ENCODE peak calls at places on chromosomes 4 and X, in four cellular contexts. One of them, this sample, is unnamed.
A peak's percentile ranks its signal among the peaks of the same experiment; 100 is the strongest.

GRCh38 chr4:120007171-120007894 is 59.3 kb downstream of the MAD2L1 start:
- DNase-seq in mucosa of descending colon: no peak
- DNase-seq in IMR-90: peak; percentile 90
- DNase-seq in fibroblast of lung: peak; percentile 78
- DNase-seq in this sample: no peak

GRCh38 chr4:73762409-73762808 is 22.0 kb downstream of the CXCL8 start:
- DNase-seq in IMR-90: no peak
- DNase-seq in mucosa of descending colon: no peak
- DNase-seq in fibroblast of lung: no peak
- DNase-seq in this sample: no peak

GRCh38 chr4:154677923-154678322 is 65.5 kb upstream of the FGG start:
- DNase-seq in IMR-90: no peak
- DNase-seq in fibroblast of lung: no peak
- DNase-seq in mucosa of descending colon: no peak
- DNase-seq in this sample: no peak

GRCh38 chrX:142156567-142156966 is 48.5 kb downstream of the MAGEC2 start:
- DNase-seq in mucosa of descending colon: no peak
- DNase-seq in fibroblast of lung: no peak
- DNase-seq in IMR-90: no peak
- DNase-seq in this sample: no peak

GRCh38 chrX:274904-275475 is 6.2 kb upstream of the PLCXD1 start:
- DNase-seq in IMR-90: no peak
- DNase-seq in fibroblast of lung: no peak
- DNase-seq in mucosa of descending colon: peak; percentile 75
- DNase-seq in this sample: no peak

GRCh38 chrX:129606918-129607317 is 47.8 kb downstream of the APLN start:
- DNase-seq in mucosa of descending colon: peak; percentile 36
- DNase-seq in IMR-90: peak; percentile 36
- DNase-seq in fibroblast of lung: peak; percentile 16
- DNase-seq in this sample: no peak

GRCh38 chrX:19554786-19555185 is 39.5 kb upstream of the MAP3K15 start:
- DNase-seq in fibroblast of lung: peak; percentile 88
- DNase-seq in mucosa of descending colon: no peak
- DNase-seq in IMR-90: peak; percentile 83
- DNase-seq in this sample: no peak

GRCh38 chr4:152014280-152014679 is 253.5 kb upstream of the GATB start:
- DNase-seq in fibroblast of lung: no peak
- DNase-seq in IMR-90: no peak
- DNase-seq in mucosa of descending colon: peak; percentile 39
- DNase-seq in this sample: no peak

GRCh38 chrX:96696462-96696861 is 11.8 kb downstream of the DIAPH2 start:
- DNase-seq in fibroblast of lung: no peak
- DNase-seq in mucosa of descending colon: no peak
- DNase-seq in IMR-90: no peak
- DNase-seq in this sample: no peak

GRCh38 chr4:169286562-169287301 is 16.0 kb upstream of the SH3RF1 start:
- DNase-seq in mucosa of descending colon: no peak
- DNase-seq in IMR-90: peak; percentile 19
- DNase-seq in fibroblast of lung: no peak
- DNase-seq in this sample: no peak

GRCh38 chr4:188008377-188008776 is 12.8 kb downstream of the ZFP42 start:
- DNase-seq in fibroblast of lung: peak; percentile 56
- DNase-seq in IMR-90: peak; percentile 95
- DNase-seq in mucosa of descending colon: no peak
- DNase-seq in this sample: no peak

GRCh38 chr4:120995611-120996010 is 73.1 kb upstream of the PRDM5 start:
- DNase-seq in IMR-90: no peak
- DNase-seq in mucosa of descending colon: no peak
- DNase-seq in fibroblast of lung: no peak
- DNase-seq in this sample: no peak

GRCh38 chr4:54904953-54905352 is 220.4 kb downstream of the KDR start:
- DNase-seq in mucosa of descending colon: no peak
- DNase-seq in IMR-90: no peak
- DNase-seq in fibroblast of lung: no peak
- DNase-seq in this sample: no peak

GRCh38 chr4:139641218-139641617 is 24.4 kb upstream of the MGST2 start:
- DNase-seq in IMR-90: peak; percentile 71
- DNase-seq in mucosa of descending colon: no peak
- DNase-seq in fibroblast of lung: peak; percentile 71
- DNase-seq in this sample: no peak

GRCh38 chrX:79117078-79117477 is 27.4 kb upstream of the GPR174 start:
- DNase-seq in mucosa of descending colon: no peak
- DNase-seq in fibroblast of lung: no peak
- DNase-seq in IMR-90: no peak
- DNase-seq in this sample: no peak

GRCh38 chr4:72568959-72569718 is at the start of gene ADAMTS3:
- DNase-seq in IMR-90: peak; percentile 33
- DNase-seq in fibroblast of lung: peak; percentile 80
- DNase-seq in mucosa of descending colon: peak; percentile 49
- DNase-seq in this sample: no peak

GRCh38 chrX:10110316-10110932 is 46.4 kb upstream of the CLCN4 start:
- DNase-seq in mucosa of descending colon: no peak
- DNase-seq in IMR-90: no peak
- DNase-seq in fibroblast of lung: no peak
- DNase-seq in this sample: no peak

GRCh38 chr4:967113-968104 is 6.0 kb downstream of the DGKQ start:
- DNase-seq in mucosa of descending colon: no peak
- DNase-seq in fibroblast of lung: no peak
- DNase-seq in IMR-90: no peak
- DNase-seq in this sample: no peak

GRCh38 chr4:83268491-83268890 is 16.1 kb downstream of the COQ2 start:
- DNase-seq in fibroblast of lung: no peak
- DNase-seq in IMR-90: no peak
- DNase-seq in mucosa of descending colon: no peak
- DNase-seq in this sample: no peak

GRCh38 chr4:147518846-147519767 is 38.2 kb downstream of the EDNRA start:
- DNase-seq in mucosa of descending colon: peak; percentile 31
- DNase-seq in fibroblast of lung: peak; percentile 78
- DNase-seq in IMR-90: peak; percentile 86
- DNase-seq in this sample: no peak

GRCh38 chr4:38860788-38861424 is 4.3 kb upstream of the TLR6 start:
- DNase-seq in IMR-90: peak; percentile 26
- DNase-seq in fibroblast of lung: no peak
- DNase-seq in mucosa of descending colon: no peak
- DNase-seq in this sample: no peak

GRCh38 chr4:123364906-123365305 is 31.7 kb upstream of the SPRY1 start:
- DNase-seq in fibroblast of lung: no peak
- DNase-seq in mucosa of descending colon: no peak
- DNase-seq in IMR-90: no peak
- DNase-seq in this sample: no peak

GRCh38 chr4:15695240-15695699 is 7.6 kb upstream of the BST1 start:
- DNase-seq in IMR-90: peak; percentile 99
- DNase-seq in fibroblast of lung: peak; percentile 100
- DNase-seq in mucosa of descending colon: no peak
- DNase-seq in this sample: no peak

GRCh38 chr4:104677122-104677521 is 182.4 kb upstream of the CXXC4 start:
- DNase-seq in mucosa of descending colon: no peak
- DNase-seq in fibroblast of lung: peak; percentile 21
- DNase-seq in IMR-90: no peak
- DNase-seq in this sample: no peak

GRCh38 chr4:123621072-123621705 is 224.6 kb downstream of the SPRY1 start:
- DNase-seq in mucosa of descending colon: no peak
- DNase-seq in IMR-90: no peak
- DNase-seq in fibroblast of lung: peak; percentile 87
- DNase-seq in this sample: no peak

GRCh38 chr4:1166509-1167243 is 5.7 kb downstream of the SPON2 start:
- DNase-seq in IMR-90: no peak
- DNase-seq in fibroblast of lung: no peak
- DNase-seq in mucosa of descending colon: no peak
- DNase-seq in this sample: no peak

GRCh38 chr4:88975925-88976511 is 81.0 kb downstream of the FAM13A start:
- DNase-seq in mucosa of descending colon: no peak
- DNase-seq in fibroblast of lung: no peak
- DNase-seq in IMR-90: no peak
- DNase-seq in this sample: no peak

DNA sequence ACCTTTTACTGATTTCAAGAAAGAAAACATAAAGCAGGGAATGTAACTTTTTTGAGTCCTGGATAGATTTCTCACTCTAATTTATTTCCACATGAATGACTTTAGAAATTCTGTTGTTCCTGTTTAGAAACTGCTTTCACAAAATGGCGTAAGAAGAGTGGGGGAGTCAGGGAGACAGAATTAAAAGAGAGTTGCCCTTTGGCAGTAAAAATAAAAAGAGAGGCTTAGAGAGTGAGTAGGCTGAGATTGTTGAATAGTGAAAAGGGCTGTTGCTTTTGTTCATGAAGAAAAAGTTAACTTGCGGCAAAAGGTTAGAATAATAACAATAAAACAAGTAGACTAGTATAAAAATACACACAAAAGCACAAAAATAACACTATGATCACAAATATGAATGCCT is 166.1 kb downstream of the TBCK start:
- DNase-seq in fibroblast of lung: no peak
- DNase-seq in IMR-90: no peak
- DNase-seq in mucosa of descending colon: no peak
- DNase-seq in this sample: no peak
- TF ChIP-seq CTCF in fibroblast of lung: no peak
- TF ChIP-seq CTCF in IMR-90: no peak
- TF ChIP-seq CTCF in mucosa of descending colon: no peak
- TF ChIP-seq CTCF in this sample: no peak

DNA sequence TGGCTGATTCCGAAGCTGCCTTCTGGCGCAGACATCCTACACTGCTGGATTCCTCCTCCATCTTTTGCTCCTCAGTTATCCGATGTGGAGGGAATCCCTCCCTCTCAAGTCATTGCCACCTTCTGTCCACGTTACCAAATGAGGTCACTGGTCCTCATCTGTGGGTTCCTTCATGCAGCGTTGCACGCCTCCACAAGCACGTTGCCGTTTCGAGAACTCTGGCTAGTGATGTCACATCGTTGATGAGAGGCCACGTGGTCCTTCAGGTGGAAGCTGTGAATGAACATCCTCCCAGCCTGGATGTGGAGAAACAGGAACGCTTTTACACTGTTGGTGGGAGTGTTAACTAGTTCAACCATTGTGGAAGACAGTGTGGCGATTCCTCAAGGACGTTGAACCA is 323.2 kb downstream of the DHRSX start:
- DNase-seq in IMR-90: no peak
- DNase-seq in mucosa of descending colon: no peak
- DNase-seq in fibroblast of lung: no peak
- DNase-seq in this sample: no peak
- H3K4me1 ChIP-seq in IMR-90: no peaks in the 10 kb centered on the region
- H3K4me1 ChIP-seq in mucosa of descending colon: no peaks in the 10 kb centered on the region
- H3K4me1 ChIP-seq in fibroblast of lung: no peaks in the 10 kb centered on the region
- H3K4me1 ChIP-seq in this sample: no peaks in the 10 kb centered on the region

GRCh38 chr4:98517444-98518021 is 140.9 kb downstream of the TSPAN5 start:
- DNase-seq in IMR-90: peak; percentile 89
- DNase-seq in fibroblast of lung: peak; percentile 83
- DNase-seq in mucosa of descending colon: no peak
- DNase-seq in this sample: no peak
- H3K4me3 ChIP-seq in IMR-90: no peak overlapping the region
- H3K4me3 ChIP-seq in fibroblast of lung: no peak overlapping the region
- H3K4me3 ChIP-seq in mucosa of descending colon: no peak overlapping the region
- H3K4me3 ChIP-seq in this sample: no peak overlapping the region

GRCh38 chr4:179867300-179867878 is 2375.8 kb upstream of the TENM3 start:
- DNase-seq in IMR-90: peak; percentile 57
- DNase-seq in fibroblast of lung: peak; percentile 23
- DNase-seq in mucosa of descending colon: peak; percentile 63
- DNase-seq in this sample: no peak
- TF ChIP-seq CTCF in IMR-90: peak; percentile 54
- TF ChIP-seq CTCF in fibroblast of lung: peak; percentile 87
- TF ChIP-seq CTCF in mucosa of descending colon: peak; percentile 34
- TF ChIP-seq CTCF in this sample: no peak

DNA sequence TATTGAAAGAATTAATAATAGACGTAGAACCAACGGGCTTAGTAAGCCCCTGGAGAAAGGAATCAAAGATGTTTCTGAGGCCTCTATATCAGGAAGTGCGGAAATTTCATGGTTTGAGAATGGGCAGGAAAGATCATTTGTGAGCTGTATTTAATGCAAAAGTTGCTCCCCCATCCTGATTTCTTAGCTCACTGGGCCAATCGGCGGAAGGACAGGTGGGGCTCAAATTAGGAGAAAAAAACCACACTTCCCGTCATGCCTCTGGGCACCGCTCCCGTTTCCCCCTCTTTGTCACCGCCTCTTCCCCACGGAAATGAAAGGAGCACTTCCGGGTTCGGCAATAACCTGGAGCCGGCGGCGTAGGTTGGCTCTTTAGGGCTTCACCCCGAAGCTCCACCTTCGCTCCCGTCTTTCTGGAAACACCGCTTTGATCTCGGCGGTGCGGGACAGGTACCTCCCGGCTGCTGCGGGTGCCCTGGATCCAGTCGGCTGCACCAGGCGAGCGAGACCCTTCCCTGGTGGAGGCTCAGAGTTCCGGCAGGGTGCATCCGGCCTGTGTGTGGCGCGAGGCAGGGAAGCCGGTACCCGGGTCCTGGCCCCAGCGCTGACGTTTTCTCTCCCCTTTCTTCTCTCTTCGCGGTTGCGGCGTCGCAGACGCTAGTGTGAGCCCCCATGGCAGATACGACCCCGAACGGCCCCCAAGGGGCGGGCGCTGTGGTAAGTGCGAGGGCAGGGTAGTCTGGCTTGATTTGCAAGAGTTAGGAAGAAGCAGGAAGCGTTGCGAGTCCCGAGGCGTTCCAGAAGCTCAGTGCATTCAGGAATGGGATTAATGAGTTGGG is at the start of gene TMEM33:
- DNase-seq in IMR-90: peak; percentile 79
- DNase-seq in fibroblast of lung: peak; percentile 85
- DNase-seq in mucosa of descending colon: peak; percentile 87
- DNase-seq in this sample: peak; percentile 44
- H3K4me1 ChIP-seq in IMR-90: peaks cover 6% of the 10 kb centered on the region
- H3K4me1 ChIP-seq in fibroblast of lung: peaks cover 4% of the 10 kb centered on the region
- H3K4me1 ChIP-seq in mucosa of descending colon: peaks cover 23% of the 10 kb centered on the region
- H3K4me1 ChIP-seq in this sample: peaks cover 21% of the 10 kb centered on the region

DNA sequence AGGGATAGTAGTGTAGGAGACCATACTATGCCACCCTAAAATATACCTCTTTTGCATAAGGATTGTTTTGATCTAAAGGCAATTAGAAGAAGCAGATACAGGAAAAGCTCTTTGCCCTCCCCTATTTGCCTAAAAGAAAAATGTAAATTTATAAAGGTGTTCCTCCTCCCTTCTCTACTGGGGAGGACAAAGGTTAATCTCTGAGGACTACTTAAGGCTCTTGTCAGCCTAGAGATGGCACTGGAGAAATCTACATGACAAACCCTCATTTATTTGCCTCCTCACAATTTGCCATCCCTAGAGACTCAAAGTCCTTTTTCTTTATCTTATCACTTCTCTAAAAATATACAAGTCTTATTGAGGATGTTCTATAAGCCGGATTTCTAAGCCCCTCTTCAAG is 1021.8 kb downstream of the STPG2 start:
- DNase-seq in fibroblast of lung: no peak
- DNase-seq in IMR-90: no peak
- DNase-seq in mucosa of descending colon: no peak
- DNase-seq in this sample: no peak
- H3K4me3 ChIP-seq in fibroblast of lung: no peak overlapping the region
- H3K4me3 ChIP-seq in IMR-90: no peak overlapping the region
- H3K4me3 ChIP-seq in mucosa of descending colon: no peak overlapping the region
- H3K4me3 ChIP-seq in this sample: no peak overlapping the region

DNA sequence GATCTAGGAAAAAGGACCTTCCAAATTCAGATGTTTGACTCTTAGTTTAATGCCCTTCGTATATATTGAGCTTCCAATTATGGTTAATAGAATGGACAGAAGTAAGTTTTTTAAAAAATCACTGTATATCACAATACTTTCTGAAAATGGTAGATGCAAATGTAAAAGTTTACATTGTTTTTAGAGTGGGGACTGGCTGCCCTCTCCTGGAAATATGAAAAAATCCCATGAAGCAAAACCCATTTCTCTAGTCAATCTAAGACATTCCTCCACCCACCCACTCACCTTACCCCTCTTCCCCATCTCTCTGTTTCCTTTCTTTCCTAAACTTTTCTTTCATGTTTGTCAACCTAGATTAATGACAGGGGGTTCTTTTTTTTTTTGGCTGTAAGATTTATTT is 134.5 kb downstream of the ARHGAP6 start:
- DNase-seq in mucosa of descending colon: no peak
- DNase-seq in fibroblast of lung: peak; percentile 3
- DNase-seq in IMR-90: peak; percentile 22
- DNase-seq in this sample: no peak
- TF ChIP-seq CTCF in mucosa of descending colon: no peak
- TF ChIP-seq CTCF in fibroblast of lung: peak; percentile 39
- TF ChIP-seq CTCF in IMR-90: peak; percentile 53
- TF ChIP-seq CTCF in this sample: peak; percentile 37

This sample was measured in thoracic aorta.